ENCODE peak calls at places on chromosomes 13 and 19, in ten cellular contexts. R, O, E, F, Q, I, J, A, W and V are unnamed samples.

GRCh38 chr19:7637374-7638256 is 705 bp downstream of the STXBP2 start:
- DNase-seq in F (no peak), R (no peak), W (peak; percentile 72), E (no peak), J (no peak), O (peak; percentile 55), I (no peak), A (peak; percentile 73), Q (peak; percentile 25), V (no peak)

GRCh38 chr19:38378866-38379265 is 4.5 kb downstream of the PSMD8 start:
- DNase-seq in W (no peak), E (no peak), O (no peak), I (no peak), A (no peak), R (no peak), Q (no peak), J (no peak), F (no peak), V (no peak)

GRCh38 chr13:99174533-99175100 is 26.0 kb upstream of the UBAC2 start:
- DNase-seq in E (no peak), F (no peak), W (no peak), I (no peak), Q (no peak), A (no peak), J (no peak), O (no peak), R (no peak), V (no peak)

GRCh38 chr13:47546265-47546962 is 454.7 kb downstream of the SUCLA2 start:
- DNase-seq in E (no peak), W (no peak), F (no peak), Q (no peak), R (no peak), A (no peak), I (no peak), O (no peak), J (no peak), V (no peak)

GRCh38 chr19:40754611-40755247 is 3.7 kb downstream of the SNRPA start:
- DNase-seq in E (no peak), I (peak; percentile 57), R (no peak), F (no peak), O (peak; percentile 44), A (peak; percentile 60), W (peak; percentile 74), Q (no peak), J (no peak), V (no peak)

GRCh38 chr13:110345266-110345665 is 38.2 kb downstream of the COL4A2 start:
- DNase-seq in A (no peak), O (no peak), Q (no peak), E (no peak), J (peak; percentile 8), F (no peak), W (no peak), I (no peak), R (no peak), V (no peak)

GRCh38 chr13:56166864-56167263 is 973.9 kb upstream of the PRR20A start:
- DNase-seq in O (no peak), R (no peak), F (no peak), Q (no peak), E (no peak), J (no peak), I (no peak), W (no peak), A (no peak), V (no peak)

GRCh38 chr13:37978680-37979079 is 109.1 kb upstream of the TRPC4 start:
- DNase-seq in J (no peak), A (no peak), E (no peak), W (no peak), Q (no peak), I (no peak), O (no peak), F (no peak), R (no peak), V (no peak)

GRCh38 chr13:30847697-30848307 is 58.3 kb upstream of the MEDAG start:
- DNase-seq in A (no peak), I (peak; percentile 53), O (no peak), E (no peak), R (no peak), J (peak; percentile 69), Q (no peak), F (no peak), W (no peak), V (no peak)

GRCh38 chr13:77374786-77375185 is 47.9 kb upstream of the MYCBP2 start:
- DNase-seq in Q (no peak), R (no peak), F (no peak), W (no peak), J (no peak), I (no peak), O (no peak), E (no peak), A (no peak), V (no peak)

GRCh38 chr19:6097911-6098310 is 12.4 kb downstream of the RFX2 start:
- DNase-seq in R (no peak), Q (no peak), F (no peak), W (no peak), J (no peak), E (no peak), A (no peak), I (no peak), O (no peak), V (no peak)

GRCh38 chr19:48152552-48152951 is 17.6 kb downstream of the LIG1 start:
- DNase-seq in J (peak; percentile 72), Q (peak; percentile 81), R (no peak), E (peak; percentile 27), O (peak; percentile 69), F (no peak), I (peak; percentile 62), W (peak; percentile 61), A (peak; percentile 59), V (peak; percentile 50)

GRCh38 chr13:66835040-66835628 is 395.0 kb downstream of the PCDH9 start:
- DNase-seq in F (no peak), W (peak; percentile 41), A (peak; percentile 38), J (peak; percentile 28), O (peak; percentile 43), Q (peak; percentile 7), R (peak; percentile 78), I (peak; percentile 69), E (peak; percentile 59), V (no peak)

GRCh38 chr13:43058318-43058674 is 34.9 kb downstream of the DNAJC15 start:
- DNase-seq in E (no peak), W (no peak), I (peak; percentile 49), F (no peak), A (no peak), J (no peak), R (no peak), Q (peak; percentile 16), O (no peak), V (no peak)

GRCh38 chr13:44860427-44860826 is 128.8 kb downstream of the NUFIP1 start:
- DNase-seq in I (no peak), F (no peak), A (no peak), J (no peak), W (no peak), E (no peak), Q (no peak), R (no peak), O (no peak), V (no peak)

DNA sequence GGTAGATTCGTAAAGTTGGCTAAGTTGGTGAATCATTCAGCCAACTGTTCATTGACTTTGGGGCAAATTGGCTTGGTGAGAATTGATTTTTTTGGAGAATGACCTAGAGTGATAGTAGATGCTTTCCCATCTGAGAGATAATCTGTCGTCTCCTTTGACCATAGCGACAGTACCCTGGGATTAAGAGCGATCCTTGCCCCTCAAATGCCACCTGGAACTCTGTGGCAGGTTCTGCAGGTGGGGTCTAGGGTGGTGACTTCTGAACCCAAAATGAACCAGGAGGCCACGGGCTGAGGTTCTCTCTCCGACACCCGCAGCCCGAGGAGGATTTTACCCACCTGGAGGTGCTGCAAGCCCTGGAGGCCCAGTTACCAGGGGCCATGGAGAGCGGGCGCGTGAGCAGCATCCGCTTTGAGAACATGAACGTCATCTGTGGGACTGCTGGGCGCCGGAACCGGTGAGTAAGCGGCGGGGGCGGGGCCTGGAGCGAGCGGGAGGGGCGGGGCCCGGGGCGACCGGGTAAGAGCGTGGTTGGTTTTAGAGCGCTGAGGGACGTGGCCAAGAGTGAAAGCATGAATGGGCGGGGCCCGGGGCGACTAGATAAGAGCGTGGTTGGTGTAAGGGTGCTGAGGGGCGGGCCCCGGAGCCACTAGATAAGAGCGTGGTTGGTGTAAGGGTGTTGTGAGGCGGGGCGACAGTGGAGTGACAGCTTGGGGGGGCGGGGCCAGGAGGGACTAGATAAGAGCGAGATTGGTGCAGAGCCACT is 8.6 kb downstream of the C19orf81 start:
- DNase-seq in E (peak; percentile 60), R (peak; percentile 81), O (peak; percentile 76), A (peak; percentile 74), W (peak; percentile 65), Q (peak; percentile 97), J (peak; percentile 79), F (peak; percentile 39), I (peak; percentile 98), V (no peak)
- TF ChIP-seq POLR2A in E (no peak), R (no peak), O (no peak), A (no peak), W (no peak), Q (peak; percentile 84), J (no peak), F (no peak), I (no peak), V (no peak)

GRCh38 chr19:58519355-58520256 is at the start of gene ZBTB45:
- DNase-seq in I (peak; percentile 95), Q (peak; percentile 90), R (peak; percentile 96), J (peak; percentile 93), F (peak; percentile 71), E (peak; percentile 90), A (peak; percentile 93), W (peak; percentile 93), O (peak; percentile 93), V (peak; percentile 80)
- TF ChIP-seq POLR2A in I (peak; percentile 57), Q (peak; percentile 84), R (peak; percentile 49), J (peak; percentile 25), F (no peak), E (peak; percentile 75), A (no peak), W (peak; percentile 42), O (peak; percentile 85), V (peak; percentile 69)

DNA sequence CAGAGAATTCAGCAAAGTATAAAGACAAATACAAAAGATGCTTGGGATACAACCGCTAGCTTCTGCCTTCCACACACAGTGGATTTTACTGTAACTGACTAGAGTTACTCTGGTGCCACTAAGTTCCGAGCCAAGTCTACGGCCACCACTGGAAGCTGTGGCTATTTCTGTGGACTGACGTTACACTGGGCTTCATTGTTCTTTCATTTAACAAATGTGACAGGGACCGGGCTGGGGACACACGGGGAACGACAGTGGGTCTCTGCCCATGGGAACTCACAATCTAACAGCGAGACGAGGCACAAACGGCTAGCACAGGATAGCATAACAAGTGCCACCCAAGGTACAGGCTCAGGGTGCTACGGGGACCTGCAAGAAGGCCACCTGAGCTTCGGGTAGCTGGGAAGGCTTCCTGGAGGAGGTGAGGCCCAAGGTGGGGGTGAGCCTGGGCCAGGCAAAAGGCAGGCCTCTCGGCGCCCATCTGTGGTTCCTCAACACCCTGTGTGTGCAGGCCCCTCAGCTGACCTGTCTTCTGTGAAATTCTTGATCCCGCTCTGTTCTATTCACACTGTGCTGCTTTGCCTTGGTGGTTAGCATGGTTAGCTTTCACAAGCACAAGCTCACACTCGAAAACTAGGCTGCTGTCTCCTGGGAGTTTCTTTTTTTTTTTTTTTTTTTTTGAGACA is 10.3 kb upstream of the IL4I1 start:
- DNase-seq in Q (no peak), J (no peak), I (no peak), A (no peak), O (no peak), F (no peak), E (no peak), R (no peak), W (no peak), V (no peak)
- TF ChIP-seq POLR2A in Q (no peak), J (no peak), I (no peak), A (no peak), O (no peak), F (no peak), E (no peak), R (no peak), W (no peak), V (no peak)

GRCh38 chr13:41909524-41909923 is 51.4 kb downstream of the VWA8 start:
- DNase-seq in F (no peak), O (no peak), E (no peak), J (no peak), A (no peak), I (no peak), R (no peak), Q (no peak), W (no peak), V (no peak)
- TF ChIP-seq POLR2A in F (no peak), O (no peak), E (no peak), J (no peak), A (no peak), I (no peak), R (no peak), Q (no peak), W (no peak), V (no peak)